ENCODE peak calls at places on chromosomes 13 and 19, in eight cellular contexts. F is A549; X is HEK293T; T is NCI-H69; G is amygdala; U is stimulated activated CD8-positive, alpha-beta memory T cell treated with anti-CD3 and anti-CD28 coated beads, Interleukin-12 subunit alpha, Interleukin-12 subunit beta, amount 100 ng/mL, for 4 hours; A is lower leg skin; I is activated naive CD8-positive, alpha-beta T cell treated with anti-CD3 and anti-CD28 coated beads, Interleukin-2, amount 50 U/mL, for 16 hours. N is an unnamed sample.

GRCh38 chr13:110445722-110446569 is 115.6 kb downstream of the RAB20 start:
- DNase-seq in X (no peak), A (no peak), I (no peak), G (no peak), U (no peak), T (no peak), F (no peak), N (no peak)

GRCh38 chr13:54185101-54185500 is 1156.5 kb downstream of the OLFM4 start:
- DNase-seq in A (no peak), U (no peak), I (no peak), F (no peak), G (no peak), X (no peak), T (peak), N (no peak)

GRCh38 chr13:37481005-37481857 is 117.3 kb downstream of the POSTN start:
- DNase-seq in F (no peak), I (no peak), G (no peak), X (no peak), A (no peak), T (peak), U (no peak), N (no peak)

GRCh38 chr13:46176756-46177155 is 5.2 kb downstream of the LCP1 start:
- DNase-seq in I (no peak), X (no peak), A (no peak), U (no peak), T (no peak), F (no peak), G (peak), N (no peak)

GRCh38 chr13:93624371-93624777 is 397.8 kb downstream of the GPC6 start:
- DNase-seq in A (no peak), T (peak), G (no peak), X (no peak), F (no peak), U (no peak), I (no peak), N (no peak)

GRCh38 chr19:30755581-30755980 is 383.4 kb downstream of the ZNF536 start:
- DNase-seq in F (no peak), A (no peak), X (no peak), U (no peak), I (no peak), T (no peak), G (no peak), N (no peak)

GRCh38 chr19:7701654-7702457 is at the start of gene FCER2:
- DNase-seq in T (no peak), A (no peak), U (no peak), I (no peak), F (no peak), X (no peak), G (no peak), N (no peak)

GRCh38 chr19:45790942-45791341 is 1.7 kb downstream of the DMWD start:
- DNase-seq in F (no peak), T (no peak), U (no peak), I (no peak), G (no peak), X (no peak), A (no peak), N (no peak)

GRCh38 chr19:51489113-51489512 is 10.8 kb downstream of the CEACAM18 start:
- DNase-seq in X (no peak), G (no peak), T (no peak), U (no peak), I (no peak), A (no peak), F (no peak), N (no peak)

GRCh38 chr13:113417008-113417735 is 36.1 kb downstream of the ADPRHL1 start:
- DNase-seq in F (no peak), X (no peak), U (no peak), G (no peak), A (no peak), I (no peak), T (no peak), N (no peak)

N was measured in posterior cingulate gyrus.